ENCODE peak calls at places on chromosomes 7 and 10, in six cellular contexts. B, Z, J, U, O and H are unnamed samples.

GRCh38 chr7:158532093-158532627 is 55.5 kb downstream of the PTPRN2 start:
- DNase-seq in Z (no peak), J (no peak), O (no peak), B (no peak), U (no peak), H (no peak)

GRCh38 chr10:130750441-130750840 is 561.1 kb downstream of the TCERG1L start:
- DNase-seq in Z (no peak), J (no peak), B (no peak), O (no peak), U (no peak), H (no peak)

GRCh38 chr7:36746347-36746746 is 22.1 kb upstream of the AOAH start:
- DNase-seq in U (no peak), O (no peak), B (no peak), J (no peak), Z (no peak), H (peak)

GRCh38 chr7:64314493-64315020 is 796 bp downstream of the ZNF736 start:
- DNase-seq in J (no peak), Z (no peak), B (no peak), O (no peak), U (no peak), H (no peak)

GRCh38 chr10:78035933-78036583 is 2.4 kb downstream of the RPS24 start:
- DNase-seq in J (no peak), U (no peak), O (no peak), B (no peak), Z (no peak), H (no peak)

GRCh38 chr7:121954803-121955202 is 81.8 kb downstream of the PTPRZ1 start:
- DNase-seq in O (no peak), B (no peak), J (no peak), U (no peak), Z (no peak), H (peak)

GRCh38 chr10:46556515-46557318 is at the start of gene GPRIN2:
- DNase-seq in B (no peak), J (no peak), Z (peak), O (no peak), U (peak), H (no peak)

GRCh38 chr10:125521721-125522680 is 161.0 kb downstream of the TEX36 start:
- DNase-seq in O (no peak), U (peak), B (peak), J (peak), Z (peak), H (no peak)

GRCh38 chr10:62528441-62528840 is 154.3 kb downstream of the ZNF365 start:
- DNase-seq in O (peak), J (no peak), U (no peak), Z (no peak), B (no peak), H (no peak)

GRCh38 chr7:29607889-29608288 is 44.3 kb downstream of the PRR15 start:
- DNase-seq in Z (no peak), J (no peak), B (no peak), U (no peak), O (no peak), H (no peak)

GRCh38 chr7:130071701-130072622 is 1.6 kb downstream of the KLHDC10 start:
- DNase-seq in B (peak), Z (peak), O (peak), J (peak), U (peak), H (peak)

GRCh38 chr7:117715784-117716445 is 157.3 kb downstream of the CTTNBP2 start:
- DNase-seq in O (no peak), U (peak), Z (peak), B (peak), J (peak), H (peak)

GRCh38 chr7:48312151-48312550 is 140.9 kb downstream of the ABCA13 start:
- DNase-seq in B (no peak), J (no peak), O (no peak), Z (no peak), U (no peak), H (no peak)

DNA sequence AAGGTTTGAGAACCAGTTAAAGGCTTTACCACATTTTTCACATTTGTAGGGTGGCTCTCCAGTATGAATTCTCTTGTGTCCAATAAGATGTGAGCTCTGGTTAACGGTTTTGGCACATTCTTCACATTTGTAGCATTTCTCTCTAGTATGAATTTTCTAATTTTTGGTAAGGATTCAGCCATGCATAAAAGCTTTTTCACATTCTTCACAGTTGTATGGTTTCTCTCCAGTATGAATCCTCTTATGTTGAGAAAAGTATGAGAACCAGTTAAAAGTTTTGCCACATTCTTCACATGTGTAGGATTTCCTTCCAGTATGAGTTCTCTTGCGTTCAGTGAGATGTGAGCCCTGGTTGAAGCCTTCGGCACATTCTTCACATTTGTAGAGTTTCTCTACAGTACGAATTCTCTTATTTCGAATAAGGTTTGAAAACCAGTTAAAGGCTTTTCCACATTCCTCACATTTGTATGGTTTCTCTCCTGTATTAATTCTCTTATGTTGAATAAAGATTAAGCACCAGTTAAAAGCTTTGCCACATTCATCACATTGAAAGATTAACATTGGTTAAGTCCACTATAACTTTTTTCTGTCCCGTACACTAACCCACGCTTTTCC is 33.2 kb upstream of the ZNF479 start:
- DNase-seq in Z (no peak), B (no peak), U (no peak), O (no peak), J (no peak), H (no peak)
- TF ChIP-seq SMC3 in Z (no peak), B (no peak), U (no peak), O (no peak), J (no peak), H (no peak)

GRCh38 chr7:42457663-42458062 is 220.7 kb upstream of the GLI3 start:
- DNase-seq in O (no peak), Z (no peak), B (no peak), J (no peak), U (no peak), H (no peak)
- TF ChIP-seq SMC3 in O (no peak), Z (no peak), B (no peak), J (no peak), U (no peak), H (no peak)

DNA sequence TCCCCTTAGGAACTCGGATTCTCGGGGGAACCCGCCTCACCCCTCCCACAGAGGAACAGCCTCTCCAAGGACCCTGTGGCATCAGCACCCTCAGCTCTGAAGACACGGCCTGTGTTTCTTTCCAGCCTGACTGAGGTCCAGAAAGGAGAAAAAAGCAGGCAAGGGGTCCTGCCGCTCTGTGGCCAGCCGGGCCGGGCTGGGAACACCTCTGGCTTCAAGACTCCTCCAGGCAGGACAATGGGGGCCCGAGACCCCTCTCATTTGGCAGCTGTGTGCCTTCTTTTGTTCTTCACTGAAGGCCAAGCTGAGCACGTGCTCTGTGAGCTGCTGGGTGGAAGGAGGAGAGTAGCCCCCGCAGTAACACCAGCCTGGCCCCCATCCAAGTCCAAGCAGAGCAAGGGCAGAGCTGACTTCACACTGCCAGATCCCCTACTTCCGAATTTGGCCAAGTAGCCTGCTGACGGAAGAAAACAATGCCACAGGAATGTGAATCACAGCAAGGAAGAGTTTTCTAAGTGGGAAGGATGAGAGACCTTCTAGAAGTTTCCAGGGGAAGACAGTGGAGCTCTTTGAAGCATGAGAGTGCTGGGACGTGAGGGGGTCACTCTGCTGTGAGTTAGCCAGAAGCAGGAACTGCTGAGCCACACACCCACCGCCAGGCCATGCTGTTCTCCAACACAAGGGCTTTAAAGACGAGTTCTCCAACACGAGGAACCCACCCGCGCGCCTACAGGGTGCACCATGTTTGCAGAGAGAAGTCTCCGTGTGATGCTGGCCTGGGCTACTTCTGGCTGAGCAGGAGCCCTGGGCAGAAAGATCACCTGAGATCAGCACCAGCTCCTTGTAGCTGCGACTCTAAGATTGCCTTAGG is 3.1 kb downstream of the CNPY1 start:
- DNase-seq in O (no peak), Z (no peak), B (no peak), J (peak), U (no peak), H (peak)
- TF ChIP-seq SMC3 in O (no peak), Z (no peak), B (no peak), J (peak), U (no peak), H (no peak)

GRCh38 chr7:27972272-27972671 is 208.3 kb downstream of the JAZF1 start:
- DNase-seq in O (no peak), B (no peak), Z (no peak), J (no peak), U (no peak), H (no peak)
- TF ChIP-seq SMC3 in O (no peak), B (no peak), Z (no peak), J (no peak), U (no peak), H (no peak)

GRCh38 chr7:51175992-51176388 is 140.6 kb downstream of the COBL start:
- DNase-seq in B (no peak), U (no peak), Z (no peak), O (no peak), J (no peak), H (no peak)
- TF ChIP-seq SMC3 in B (no peak), U (no peak), Z (no peak), O (no peak), J (no peak), H (no peak)

DNA sequence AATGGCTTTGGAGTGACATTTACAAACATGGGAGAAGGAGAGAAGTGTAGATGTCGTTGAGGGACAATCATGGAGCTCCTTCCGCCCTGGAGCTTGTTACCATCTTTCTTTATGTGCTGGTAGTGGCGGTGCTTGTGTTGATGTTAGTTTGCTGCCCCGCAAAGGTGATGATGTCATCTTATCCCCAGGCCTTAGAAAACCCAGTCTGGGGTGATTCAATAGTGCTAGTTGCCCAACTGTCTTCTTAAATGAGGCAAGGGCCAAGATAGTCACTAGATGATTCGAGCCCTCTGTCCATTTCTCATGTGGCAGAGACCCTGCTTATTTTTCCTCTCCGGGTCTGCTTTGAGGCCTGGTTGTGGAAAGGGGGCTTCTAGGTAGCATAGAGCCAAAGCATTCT is 277.4 kb downstream of the CCSER2 start:
- DNase-seq in B (no peak), Z (no peak), U (no peak), J (no peak), O (no peak), H (no peak)
- TF ChIP-seq SMC3 in B (no peak), Z (no peak), U (no peak), J (no peak), O (no peak), H (no peak)

GRCh38 chr7:41924798-41925197 is 221.9 kb upstream of the INHBA start:
- DNase-seq in Z (no peak), O (no peak), B (no peak), U (no peak), J (no peak), H (no peak)

GRCh38 chr7:41931263-41931646 is 228.4 kb upstream of the INHBA start:
- DNase-seq in Z (no peak), B (no peak), O (no peak), J (no peak), U (no peak), H (no peak)

GRCh38 chr7:41930538-41931262 is 227.8 kb upstream of the INHBA start:
- DNase-seq in U (no peak), J (no peak), O (no peak), B (no peak), Z (no peak), H (peak)

GRCh38 chr7:41925946-41926345 is 223.1 kb upstream of the INHBA start:
- DNase-seq in Z (no peak), B (no peak), U (no peak), J (no peak), O (no peak), H (peak)

GRCh38 chr7:41928781-41929180 is 225.9 kb upstream of the INHBA start:
- DNase-seq in O (no peak), B (no peak), U (no peak), Z (no peak), J (no peak), H (peak)
- TF ChIP-seq SMC3 in O (no peak), B (no peak), U (no peak), Z (no peak), J (no peak), H (no peak)